ENCODE peak calls at places on chromosomes 4 and X, in four cellular contexts. One of them, this sample, is unnamed.

GRCh38 chr4:174214102-174214878 is 69.2 kb downstream of the FBXO8 start:
- DNase-seq in HepG2: no peak
- DNase-seq in GM12878: no peak
- DNase-seq in K562: no peak
- DNase-seq in this sample: no peak

GRCh38 chr4:8847331-8847730 is 24.3 kb downstream of the HMX1 start:
- DNase-seq in K562: no peak
- DNase-seq in GM12878: no peak
- DNase-seq in HepG2: no peak
- DNase-seq in this sample: no peak

GRCh38 chr4:682490-683172 is 6.3 kb downstream of the SLC49A3 start:
- DNase-seq in K562: no peak
- DNase-seq in HepG2: no peak
- DNase-seq in GM12878: no peak
- DNase-seq in this sample: no peak

GRCh38 chr4:28973591-28974350 is 1746.4 kb upstream of the PCDH7 start:
- DNase-seq in HepG2: no peak
- DNase-seq in K562: no peak
- DNase-seq in GM12878: no peak
- DNase-seq in this sample: no peak

GRCh38 chr4:159248383-159249178 is 145.7 kb downstream of the RAPGEF2 start:
- DNase-seq in HepG2: peak
- DNase-seq in K562: no peak
- DNase-seq in GM12878: no peak
- DNase-seq in this sample: peak

GRCh38 chr4:1156069-1156468 is 16.3 kb downstream of the SPON2 start:
- DNase-seq in GM12878: no peak
- DNase-seq in HepG2: no peak
- DNase-seq in K562: no peak
- DNase-seq in this sample: no peak

GRCh38 chr4:26619784-26620183 is 35.9 kb downstream of the TBC1D19 start:
- DNase-seq in GM12878: no peak
- DNase-seq in K562: no peak
- DNase-seq in HepG2: no peak
- DNase-seq in this sample: no peak

GRCh38 chrX:40168183-40169015 is 70.6 kb upstream of the BCOR start:
- DNase-seq in HepG2: no peak
- DNase-seq in GM12878: no peak
- DNase-seq in K562: peak
- DNase-seq in this sample: no peak

GRCh38 chrX:113058634-113059033 is 218.0 kb upstream of the AMOT start:
- DNase-seq in K562: no peak
- DNase-seq in GM12878: peak
- DNase-seq in HepG2: no peak
- DNase-seq in this sample: no peak

GRCh38 chrX:39752820-39753219 is 344.9 kb downstream of the BCOR start:
- DNase-seq in HepG2: no peak
- DNase-seq in GM12878: no peak
- DNase-seq in K562: no peak
- DNase-seq in this sample: no peak

GRCh38 chrX:138889152-138889551 is 177.6 kb upstream of the FGF13 start:
- DNase-seq in HepG2: no peak
- DNase-seq in K562: no peak
- DNase-seq in GM12878: no peak
- DNase-seq in this sample: no peak

GRCh38 chr4:109803924-109804571 is 2.2 kb upstream of the CFI start:
- DNase-seq in GM12878: peak
- DNase-seq in HepG2: peak
- DNase-seq in K562: peak
- DNase-seq in this sample: peak

GRCh38 chrX:42241421-42241820 is 318.1 kb upstream of the CASK start:
- DNase-seq in HepG2: no peak
- DNase-seq in K562: no peak
- DNase-seq in GM12878: no peak
- DNase-seq in this sample: no peak

GRCh38 chr4:14096406-14096965 is 469.0 kb upstream of the BOD1L1 start:
- DNase-seq in GM12878: no peak
- DNase-seq in K562: no peak
- DNase-seq in HepG2: no peak
- DNase-seq in this sample: no peak

GRCh38 chr4:153651041-153651960 is 32.8 kb upstream of the TLR2 start:
- DNase-seq in K562: no peak
- DNase-seq in GM12878: no peak
- DNase-seq in HepG2: no peak
- DNase-seq in this sample: no peak

GRCh38 chrX:107272431-107272921 is 66.1 kb downstream of the DNAAF6 start:
- DNase-seq in K562: peak
- DNase-seq in HepG2: no peak
- DNase-seq in GM12878: no peak
- DNase-seq in this sample: no peak

GRCh38 chr4:97639961-97640360 is 503.3 kb downstream of the STPG2 start:
- DNase-seq in GM12878: no peak
- DNase-seq in K562: no peak
- DNase-seq in HepG2: no peak
- DNase-seq in this sample: no peak
- TF ChIP-seq SP1 in GM12878: no peak
- TF ChIP-seq SP1 in K562: no peak
- TF ChIP-seq SP1 in HepG2: no peak
- TF ChIP-seq SP1 in this sample: no peak

GRCh38 chrX:101744085-101744484 is 84.4 kb upstream of the ARMCX2 start:
- DNase-seq in GM12878: no peak
- DNase-seq in HepG2: no peak
- DNase-seq in K562: no peak
- DNase-seq in this sample: no peak
- TF ChIP-seq TARDBP in GM12878: no peak
- TF ChIP-seq TARDBP in HepG2: no peak
- TF ChIP-seq TARDBP in K562: no peak
- TF ChIP-seq TARDBP in this sample: no peak

GRCh38 chrX:38346150-38346549 is 6.3 kb upstream of the OTC start:
- DNase-seq in GM12878: no peak
- DNase-seq in HepG2: no peak
- DNase-seq in K562: no peak
- DNase-seq in this sample: no peak

GRCh38 chrX:38352362-38352761 is at the start of gene OTC:
- DNase-seq in HepG2: no peak
- DNase-seq in K562: no peak
- DNase-seq in GM12878: no peak
- DNase-seq in this sample: no peak

GRCh38 chrX:38351346-38351745 is 1.1 kb upstream of the OTC start:
- DNase-seq in K562: no peak
- DNase-seq in GM12878: no peak
- DNase-seq in HepG2: no peak
- DNase-seq in this sample: no peak

GRCh38 chrX:38342853-38343778 is 9.3 kb upstream of the OTC start:
- DNase-seq in K562: no peak
- DNase-seq in GM12878: no peak
- DNase-seq in HepG2: peak
- DNase-seq in this sample: no peak

GRCh38 chrX:38347136-38347535 is 5.3 kb upstream of the OTC start:
- DNase-seq in GM12878: no peak
- DNase-seq in HepG2: no peak
- DNase-seq in K562: no peak
- DNase-seq in this sample: no peak
- TF ChIP-seq SP1 in GM12878: no peak
- TF ChIP-seq SP1 in HepG2: no peak
- TF ChIP-seq SP1 in K562: no peak
- TF ChIP-seq SP1 in this sample: no peak

GRCh38 chr4:98557497-98557896 is 100.9 kb downstream of the TSPAN5 start:
- DNase-seq in K562: no peak
- DNase-seq in GM12878: no peak
- DNase-seq in HepG2: no peak
- DNase-seq in this sample: no peak
- TF ChIP-seq TARDBP in K562: no peak
- TF ChIP-seq TARDBP in GM12878: no peak
- TF ChIP-seq TARDBP in HepG2: no peak
- TF ChIP-seq TARDBP in this sample: no peak

DNA sequence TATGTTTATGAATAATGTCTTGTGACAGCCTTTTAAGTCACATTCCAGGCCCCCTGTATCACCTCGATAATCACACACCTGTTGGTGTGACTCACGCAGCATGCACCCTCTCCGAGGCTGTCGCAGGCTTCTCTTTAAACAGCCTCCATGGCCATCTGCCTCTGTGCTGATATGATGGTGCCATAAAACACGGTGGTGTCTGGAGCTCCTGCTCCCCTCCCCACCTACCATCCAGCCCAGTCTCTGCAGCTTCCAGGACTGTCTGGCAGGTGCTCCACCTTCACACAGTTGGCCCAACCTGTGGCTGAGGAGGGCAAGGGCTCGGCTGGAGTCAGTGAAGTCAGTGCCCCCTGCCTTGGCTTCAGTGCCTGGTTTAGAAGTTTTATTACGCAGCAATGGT is 173.8 kb upstream of the RPL34 start:
- DNase-seq in HepG2: no peak
- DNase-seq in K562: no peak
- DNase-seq in GM12878: no peak
- DNase-seq in this sample: no peak
- TF ChIP-seq SP1 in HepG2: no peak
- TF ChIP-seq SP1 in K562: no peak
- TF ChIP-seq SP1 in GM12878: no peak
- TF ChIP-seq SP1 in this sample: no peak

GRCh38 chr4:111811661-111812060 is 333.6 kb upstream of the FAM241A start:
- DNase-seq in HepG2: no peak
- DNase-seq in K562: no peak
- DNase-seq in GM12878: no peak
- DNase-seq in this sample: no peak

GRCh38 chr4:111814961-111815360 is 330.3 kb upstream of the FAM241A start:
- DNase-seq in K562: no peak
- DNase-seq in HepG2: no peak
- DNase-seq in GM12878: no peak
- DNase-seq in this sample: no peak

GRCh38 chr4:111808174-111808573 is 337.1 kb upstream of the FAM241A start:
- DNase-seq in HepG2: no peak
- DNase-seq in GM12878: no peak
- DNase-seq in K562: no peak
- DNase-seq in this sample: no peak

GRCh38 chr4:111812760-111813159 is 332.5 kb upstream of the FAM241A start:
- DNase-seq in K562: no peak
- DNase-seq in GM12878: no peak
- DNase-seq in HepG2: no peak
- DNase-seq in this sample: no peak

DNA sequence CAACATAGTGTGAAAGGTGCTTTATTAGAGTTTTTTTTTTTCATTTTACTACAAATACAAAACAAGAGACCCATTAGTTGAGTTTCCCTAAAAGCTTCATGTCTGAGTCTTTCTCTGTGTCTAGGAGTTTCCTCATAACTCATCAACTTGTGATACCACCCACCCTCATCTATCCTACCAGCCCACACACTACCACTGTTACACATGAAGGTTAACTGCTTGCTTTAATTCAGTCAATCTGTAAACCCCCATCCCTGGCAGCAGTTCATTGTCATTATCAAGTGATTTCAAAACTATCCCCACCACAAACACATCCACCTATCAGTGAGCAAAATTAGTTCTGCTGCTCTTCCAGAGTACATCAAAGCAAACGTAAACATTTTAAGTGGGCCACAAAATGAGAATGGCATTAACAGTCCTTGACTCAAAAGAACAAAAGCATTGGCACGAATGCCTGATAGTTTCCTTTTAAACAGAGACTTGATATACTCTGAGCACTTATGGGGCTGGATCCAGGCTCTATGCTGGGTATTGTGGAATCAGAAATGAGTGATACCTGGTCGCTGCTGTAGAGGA is 331.6 kb upstream of the FAM241A start:
- DNase-seq in GM12878: no peak
- DNase-seq in HepG2: no peak
- DNase-seq in K562: no peak
- DNase-seq in this sample: no peak
- TF ChIP-seq TARDBP in GM12878: no peak
- TF ChIP-seq TARDBP in HepG2: no peak
- TF ChIP-seq TARDBP in K562: no peak
- TF ChIP-seq TARDBP in this sample: no peak

GRCh38 chr4:5711479-5712184 is 631 bp downstream of the EVC start:
- DNase-seq in K562: no peak
- DNase-seq in GM12878: no peak
- DNase-seq in HepG2: peak
- DNase-seq in this sample: no peak

GRCh38 chr4:5712931-5713330 is 1.9 kb downstream of the EVC start:
- DNase-seq in GM12878: no peak
- DNase-seq in HepG2: no peak
- DNase-seq in K562: no peak
- DNase-seq in this sample: no peak

GRCh38 chr4:5710065-5710961 is 688 bp upstream of the EVC start:
- DNase-seq in K562: no peak
- DNase-seq in GM12878: no peak
- DNase-seq in HepG2: peak
- DNase-seq in this sample: peak

GRCh38 chr4:5712517-5712916 is 1.5 kb downstream of the EVC start:
- DNase-seq in K562: no peak
- DNase-seq in GM12878: peak
- DNase-seq in HepG2: no peak
- DNase-seq in this sample: no peak

DNA sequence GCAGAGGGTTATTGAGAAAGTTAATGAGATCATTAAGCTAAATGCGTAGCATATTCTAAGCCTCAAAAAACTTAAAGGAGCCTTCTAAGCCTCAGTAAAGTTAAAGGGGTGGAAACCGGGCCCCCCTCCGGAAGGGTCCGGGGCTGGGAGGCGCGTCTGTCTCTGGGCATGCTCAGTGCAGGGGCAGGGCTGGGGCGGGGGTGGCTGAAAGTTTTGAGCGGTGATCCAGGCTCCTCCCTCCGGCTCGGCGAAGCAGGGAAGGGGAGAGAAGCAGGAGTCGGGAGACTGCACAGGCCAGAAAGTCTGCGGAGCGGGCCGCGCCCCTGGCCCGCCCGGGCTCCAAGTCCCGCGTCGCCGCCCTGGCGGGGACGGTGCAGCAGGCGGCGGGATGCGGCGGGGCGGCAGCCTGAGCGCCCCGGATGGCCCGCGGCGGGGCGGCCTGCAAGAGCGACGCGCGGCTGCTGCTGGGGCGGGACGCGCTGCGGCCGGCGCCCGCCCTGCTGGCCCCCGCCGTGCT is at the start of gene EVC:
- DNase-seq in GM12878: no peak
- DNase-seq in K562: peak
- DNase-seq in HepG2: peak
- DNase-seq in this sample: peak
- TF ChIP-seq SP1 in GM12878: no peak
- TF ChIP-seq SP1 in K562: no peak
- TF ChIP-seq SP1 in HepG2: no peak
- TF ChIP-seq SP1 in this sample: no peak

GRCh38 chr4:155666701-155667537 is at the start of gene GUCY1A1:
- DNase-seq in K562: no peak
- DNase-seq in HepG2: no peak
- DNase-seq in GM12878: no peak
- DNase-seq in this sample: peak

GRCh38 chr4:155672342-155672741 is 5.7 kb downstream of the GUCY1A1 start:
- DNase-seq in K562: no peak
- DNase-seq in HepG2: no peak
- DNase-seq in GM12878: no peak
- DNase-seq in this sample: no peak

GRCh38 chr4:155665054-155665453 is 1.6 kb upstream of the GUCY1A1 start:
- DNase-seq in K562: no peak
- DNase-seq in GM12878: no peak
- DNase-seq in HepG2: no peak
- DNase-seq in this sample: no peak

GRCh38 chr4:155673453-155673979 is 6.9 kb downstream of the GUCY1A1 start:
- DNase-seq in HepG2: no peak
- DNase-seq in K562: no peak
- DNase-seq in GM12878: no peak
- DNase-seq in this sample: no peak

GRCh38 chr4:155667538-155668511 is 1.2 kb downstream of the GUCY1A1 start:
- DNase-seq in HepG2: no peak
- DNase-seq in K562: no peak
- DNase-seq in GM12878: no peak
- DNase-seq in this sample: peak
- TF ChIP-seq TARDBP in HepG2: no peak
- TF ChIP-seq TARDBP in K562: no peak
- TF ChIP-seq TARDBP in GM12878: no peak
- TF ChIP-seq TARDBP in this sample: no peak